ENCODE peak calls at places on chromosomes 1 and 21, in four cellular contexts. W is ACHN, Y is NCI-H1105, M is mesendoderm. G is an unnamed sample.

GRCh38 chr1:119636500-119637089 is 11.5 kb downstream of the ZNF697 start:
- DNase-seq in W (no peak), Y (no peak), M (no peak), G (no peak)

GRCh38 chr1:101388904-101389546 is 152.2 kb downstream of the S1PR1 start:
- DNase-seq in W (no peak), Y (no peak), M (no peak), G (no peak)

GRCh38 chr1:40748841-40749718 is 34.5 kb upstream of the KCNQ4 start:
- DNase-seq in W (no peak), Y (no peak), M (no peak), G (no peak)

GRCh38 chr21:22791986-22792560 is 1793.9 kb downstream of the NCAM2 start:
- DNase-seq in W (peak), Y (peak), M (peak), G (no peak)

GRCh38 chr1:203628185-203628996 is 1.8 kb downstream of the ATP2B4 start:
- DNase-seq in W (peak), Y (no peak), M (peak), G (peak)

GRCh38 chr1:59146651-59147358 is 150.1 kb upstream of the FGGY start:
- DNase-seq in W (peak), Y (no peak), M (peak), G (peak)

GRCh38 chr1:92228401-92228800 is 10.7 kb downstream of the C1orf146 start:
- DNase-seq in W (no peak), Y (no peak), M (no peak), G (no peak)

GRCh38 chr1:10755977-10756521 is 40.4 kb downstream of the CASZ1 start:
- DNase-seq in W (no peak), Y (no peak), M (no peak), G (peak)

GRCh38 chr1:9349331-9349851 is 56.7 kb downstream of the SPSB1 start:
- DNase-seq in W (no peak), Y (no peak), M (no peak), G (no peak)

GRCh38 chr21:41396452-41397107 is 29.5 kb upstream of the MX1 start:
- DNase-seq in W (no peak), Y (no peak), M (peak), G (peak)

GRCh38 chr21:21366277-21366676 is 368.1 kb downstream of the NCAM2 start:
- DNase-seq in W (no peak), Y (no peak), M (no peak), G (no peak)

GRCh38 chr1:31694910-31695300 is 8.9 kb downstream of the COL16A1 start:
- DNase-seq in W (no peak), Y (no peak), M (no peak), G (no peak)

GRCh38 chr21:30340714-30341573 is 3.5 kb upstream of the KRTAP27-1 start:
- DNase-seq in W (peak), Y (no peak), M (peak), G (peak)

GRCh38 chr1:39959651-39960333 is 4.8 kb downstream of the MFSD2A start:
- DNase-seq in W (no peak), Y (no peak), M (no peak), G (no peak)

GRCh38 chr1:114350731-114351445 is 160.1 kb downstream of the TRIM33 start:
- DNase-seq in W (no peak), Y (no peak), M (no peak), G (no peak)